ENCODE peak calls at places on chromosomes 2 and 18, in nine cellular contexts. Z is right cardiac atrium; T is dorsolateral prefrontal cortex; C is psoas muscle; M is naive thymus-derived CD4-positive, alpha-beta T cell; S is tibial artery; N is sigmoid colon; R is HepG2; E is IMR-90. Y is an unnamed sample.
A peak's percentile ranks its signal among the peaks of the same experiment; 100 is the strongest.

GRCh38 chr2:69013837-69014796 is 1.1 kb downstream of the ANTXR1 start:
- DNase-seq in Z (no peak), T (no peak), C (no peak), M (no peak), S (no peak), N (no peak), R (no peak), E (peak; percentile 54), Y (no peak)

GRCh38 chr2:74584088-74584645 is 29.6 kb downstream of the DOK1 start:
- DNase-seq in Z (no peak), T (no peak), C (no peak), M (no peak), S (no peak), N (no peak), R (no peak), E (peak; percentile 61), Y (no peak)

GRCh38 chr2:72115361-72116080 is 32.1 kb downstream of the CYP26B1 start:
- DNase-seq in Z (peak; percentile 86), T (no peak), C (peak; percentile 70), M (no peak), S (no peak), N (peak; percentile 62), R (no peak), E (peak; percentile 73), Y (peak; percentile 52)

GRCh38 chr18:63511285-63511684 is 30.9 kb upstream of the SERPINB12 start:
- DNase-seq in Z (no peak), T (no peak), C (no peak), M (no peak), S (no peak), N (no peak), R (peak; percentile 37), E (peak; percentile 63), Y (no peak)

GRCh38 chr18:59011786-59012185 is 127.9 kb upstream of the SEC11C start:
- DNase-seq in Z (no peak), T (no peak), C (no peak), M (no peak), S (no peak), N (no peak), R (no peak), E (no peak), Y (no peak)

GRCh38 chr2:136392897-136393296 is 274.9 kb upstream of the CXCR4 start:
- DNase-seq in Z (no peak), T (no peak), C (no peak), M (no peak), S (no peak), N (no peak), R (no peak), E (no peak), Y (no peak)

GRCh38 chr18:28884304-28884703 is 707.4 kb upstream of the CDH2 start:
- DNase-seq in Z (no peak), T (no peak), C (no peak), M (no peak), S (no peak), N (no peak), R (no peak), E (peak; percentile 2), Y (no peak)

GRCh38 chr2:26911911-26912861 is 58.3 kb upstream of the MAPRE3 start:
- DNase-seq in Z (peak; percentile 24), T (peak; percentile 91), C (no peak), M (no peak), S (no peak), N (no peak), R (no peak), E (no peak), Y (no peak)

GRCh38 chr18:72160504-72161445 is 383.4 kb downstream of the CBLN2 start:
- DNase-seq in Z (no peak), T (no peak), C (no peak), M (no peak), S (no peak), N (no peak), R (no peak), E (no peak), Y (no peak)

GRCh38 chr2:222025891-222026271 is 272.9 kb downstream of the PAX3 start:
- DNase-seq in Z (no peak), T (no peak), C (no peak), M (no peak), S (no peak), N (no peak), R (no peak), E (no peak), Y (no peak)

GRCh38 chr2:46163804-46164569 is 133.2 kb upstream of the EPAS1 start:
- DNase-seq in Z (no peak), T (no peak), C (no peak), M (no peak), S (no peak), N (no peak), R (no peak), E (peak; percentile 33), Y (no peak)

GRCh38 chr18:13226533-13227144 is 8.1 kb downstream of the LDLRAD4 start:
- DNase-seq in Z (no peak), T (no peak), C (no peak), M (no peak), S (no peak), N (no peak), R (no peak), E (no peak), Y (no peak)
- H3K27me3 ChIP-seq in Z (no peaks in the 10 kb centered on the region), T (no peaks in the 10 kb centered on the region), C (no peaks in the 10 kb centered on the region), M (no peaks in the 10 kb centered on the region), S (no peaks in the 10 kb centered on the region), N (no peaks in the 10 kb centered on the region), R (no peaks in the 10 kb centered on the region), E (peaks cover 14% of the 10 kb centered on the region), Y (no peaks in the 10 kb centered on the region)

GRCh38 chr2:85681776-85682175 is 12.4 kb upstream of the GNLY start:
- DNase-seq in Z (no peak), T (no peak), C (no peak), M (no peak), S (no peak), N (no peak), R (no peak), E (no peak), Y (no peak)

GRCh38 chr2:85681354-85681728 is 12.8 kb upstream of the GNLY start:
- DNase-seq in Z (no peak), T (no peak), C (peak; percentile 54), M (no peak), S (no peak), N (peak; percentile 47), R (no peak), E (no peak), Y (no peak)

GRCh38 chr2:85678384-85678783 is 10.4 kb upstream of the SFTPB start:
- DNase-seq in Z (no peak), T (no peak), C (no peak), M (no peak), S (no peak), N (peak; percentile 44), R (no peak), E (no peak), Y (no peak)

GRCh38 chr2:85680707-85681353 is 12.8 kb upstream of the SFTPB start:
- DNase-seq in Z (no peak), T (peak; percentile 33), C (no peak), M (no peak), S (no peak), N (peak; percentile 41), R (no peak), E (no peak), Y (no peak)

GRCh38 chr2:85678794-85679672 is 11.0 kb upstream of the SFTPB start:
- DNase-seq in Z (peak; percentile 97), T (peak; percentile 71), C (peak; percentile 92), M (peak; percentile 52), S (peak; percentile 93), N (peak; percentile 96), R (peak; percentile 62), E (peak; percentile 72), Y (peak; percentile 95)
- H3K27ac ChIP-seq in Z (peak overlapping the region; percentile 46), T (no peak overlapping the region), C (no peak overlapping the region), M (no peak overlapping the region), S (no peak overlapping the region), N (peak overlapping the region; percentile 9), R (no peak overlapping the region), E (no peak overlapping the region), Y (peak overlapping the region; percentile 77)

DNA sequence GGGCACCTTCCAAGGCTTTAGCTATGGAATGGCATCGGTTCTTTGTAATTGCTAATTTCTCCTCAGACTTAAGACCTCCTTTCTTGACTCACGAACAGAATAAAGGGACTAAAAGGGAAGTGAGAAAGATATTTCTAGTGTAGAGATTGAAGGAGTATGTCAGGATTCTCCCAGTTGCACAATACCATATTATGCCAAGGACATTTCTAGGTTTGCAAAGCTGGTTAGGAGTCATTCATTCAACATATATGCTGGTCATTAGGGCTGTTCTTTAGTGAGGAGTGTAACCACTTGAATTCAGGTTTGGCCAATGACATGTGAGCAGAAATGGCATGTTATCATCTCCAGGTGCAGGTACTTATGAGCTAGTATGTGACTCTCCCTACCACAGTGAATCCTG is 7.4 kb downstream of the REEP1 start:
- DNase-seq in Z (no peak), T (no peak), C (no peak), M (no peak), S (no peak), N (no peak), R (no peak), E (no peak), Y (no peak)
- H3K27me3 ChIP-seq in Z (no peaks in the 10 kb centered on the region), T (no peaks in the 10 kb centered on the region), C (no peaks in the 10 kb centered on the region), M (no peaks in the 10 kb centered on the region), S (no peaks in the 10 kb centered on the region), N (no peaks in the 10 kb centered on the region), R (no peaks in the 10 kb centered on the region), E (peaks cover 36% of the 10 kb centered on the region), Y (peaks cover 5% of the 10 kb centered on the region)

GRCh38 chr2:41847744-41848441 is 199.9 kb upstream of the PKDCC start:
- DNase-seq in Z (no peak), T (no peak), C (no peak), M (no peak), S (no peak), N (no peak), R (peak; percentile 96), E (peak; percentile 42), Y (no peak)
- H3K27ac ChIP-seq in Z (no peak overlapping the region), T (no peak overlapping the region), C (peak overlapping the region; percentile 80), M (no peak overlapping the region), S (no peak overlapping the region), N (no peak overlapping the region), R (peak overlapping the region; percentile 60), E (no peak overlapping the region), Y (no peak overlapping the region)

GRCh38 chr2:104758199-104758620 is 95.7 kb upstream of the POU3F3 start:
- DNase-seq in Z (no peak), T (no peak), C (no peak), M (no peak), S (no peak), N (no peak), R (no peak), E (no peak), Y (no peak)

GRCh38 chr2:104755026-104755856 is 98.7 kb upstream of the POU3F3 start:
- DNase-seq in Z (peak; percentile 61), T (peak; percentile 48), C (no peak), M (no peak), S (no peak), N (no peak), R (no peak), E (no peak), Y (peak; percentile 53)

GRCh38 chr2:104752504-104752903 is 101.4 kb upstream of the POU3F3 start:
- DNase-seq in Z (no peak), T (no peak), C (no peak), M (no peak), S (no peak), N (no peak), R (no peak), E (no peak), Y (no peak)

DNA sequence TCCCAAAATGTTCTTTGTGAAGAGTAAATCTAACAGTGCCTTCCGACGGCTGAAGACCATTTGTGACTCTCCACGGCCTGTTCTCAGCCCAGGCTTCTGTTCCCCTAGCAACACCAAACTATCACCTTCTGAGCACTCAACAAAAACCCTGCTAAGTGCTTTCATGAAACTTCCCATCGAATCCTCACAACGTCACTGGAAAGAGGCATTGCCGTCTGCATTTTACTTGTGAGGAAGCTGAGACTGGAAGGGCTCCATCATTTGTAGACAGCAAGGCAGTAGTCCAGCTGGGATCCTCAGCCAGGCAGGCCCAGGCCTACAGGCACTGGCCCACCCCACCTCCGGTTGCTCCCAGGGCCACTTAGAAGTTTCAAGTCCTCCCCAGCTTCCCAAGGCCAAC is 97.8 kb upstream of the POU3F3 start:
- DNase-seq in Z (no peak), T (no peak), C (no peak), M (no peak), S (no peak), N (no peak), R (no peak), E (no peak), Y (no peak)
- H3K27me3 ChIP-seq in Z (peaks cover 2% of the 10 kb centered on the region), T (no peaks in the 10 kb centered on the region), C (no peaks in the 10 kb centered on the region), M (no peaks in the 10 kb centered on the region), S (no peaks in the 10 kb centered on the region), N (no peaks in the 10 kb centered on the region), R (peaks cover 6% of the 10 kb centered on the region), E (no peaks in the 10 kb centered on the region), Y (no peaks in the 10 kb centered on the region)

Y was measured in lower lobe of right lung.